ENCODE peak calls at places on chromosomes 16 and 17, in ten cellular contexts. Q is BE2C, X is thoracic aorta, Z is cerebellum, A is amniotic epithelial cell, L is foreskin fibroblast, Y is nucleus accumbens, H is fibroblast of gingiva, F is activated gamma-delta T cell, P is EH. E is an unnamed sample.

GRCh38 chr16:85728879-85729278 is 22.0 kb downstream of the C16orf74 start:
- DNase-seq in Q (no peak), X (no peak), Z (no peak), A (no peak), L (no peak), Y (no peak), H (no peak), F (no peak), P (no peak), E (no peak)

GRCh38 chr16:64206877-64207276 is 915.0 kb downstream of the CDH11 start:
- DNase-seq in Q (no peak), X (no peak), Z (no peak), A (no peak), L (no peak), Y (no peak), H (no peak), F (no peak), P (no peak), E (no peak)

GRCh38 chr16:50282010-50282538 is 15.7 kb downstream of the ADCY7 start:
- DNase-seq in Q (no peak), X (no peak), Z (no peak), A (peak; percentile 66), L (no peak), Y (no peak), H (no peak), F (peak; percentile 35), P (no peak), E (no peak)

GRCh38 chr16:57798953-57799618 is 3.2 kb downstream of the KIFC3 start:
- DNase-seq in Q (no peak), X (no peak), Z (no peak), A (no peak), L (no peak), Y (no peak), H (no peak), F (no peak), P (no peak), E (no peak)

GRCh38 chr17:37301288-37301687 is 74.5 kb upstream of the C17orf78 start:
- DNase-seq in Q (no peak), X (no peak), Z (peak; percentile 41), A (peak; percentile 67), L (no peak), Y (no peak), H (peak; percentile 11), F (no peak), P (no peak), E (no peak)

GRCh38 chr16:67115649-67116048 is 5.9 kb downstream of the PHAF1 start:
- DNase-seq in Q (no peak), X (no peak), Z (no peak), A (peak; percentile 86), L (peak; percentile 88), Y (no peak), H (peak; percentile 61), F (no peak), P (peak; percentile 92), E (no peak)

GRCh38 chr16:54655171-54655590 is 275.5 kb upstream of the IRX5 start:
- DNase-seq in Q (no peak), X (no peak), Z (no peak), A (no peak), L (no peak), Y (no peak), H (no peak), F (no peak), P (no peak), E (no peak)

GRCh38 chr17:12859520-12859919 is 70.2 kb downstream of the ARHGAP44 start:
- DNase-seq in Q (no peak), X (no peak), Z (no peak), A (no peak), L (no peak), Y (no peak), H (no peak), F (no peak), P (peak; percentile 7), E (no peak)

GRCh38 chr16:60225541-60225940 is 1491.4 kb upstream of the GOT2 start:
- DNase-seq in Q (no peak), X (no peak), Z (no peak), A (no peak), L (no peak), Y (no peak), H (no peak), F (no peak), P (no peak), E (no peak)

E was measured in NCI-H187 treated with DMSO at 0.1 percent for 48 hours.